ENCODE peak calls at places on chromosomes 2 and 18, in five cellular contexts. One of them, this sample, is unnamed.
A peak's percentile ranks its signal among the peaks of the same experiment; 100 is the strongest.

GRCh38 chr2:150710916-150711315 is 223.4 kb upstream of the RND3 start:
- DNase-seq in MM.1S: no peak
- DNase-seq in lower lobe of right lung: no peak
- DNase-seq in adrenal gland: no peak
- DNase-seq in pancreas: no peak
- DNase-seq in this sample: no peak

GRCh38 chr2:25376750-25377621 is 35.3 kb upstream of the DNMT3A start:
- DNase-seq in MM.1S: peak; percentile 97
- DNase-seq in lower lobe of right lung: peak; percentile 89
- DNase-seq in adrenal gland: peak; percentile 78
- DNase-seq in pancreas: peak; percentile 90
- DNase-seq in this sample: peak; percentile 82

GRCh38 chr2:63194175-63194574 is 143.5 kb downstream of the OTX1 start:
- DNase-seq in MM.1S: no peak
- DNase-seq in lower lobe of right lung: no peak
- DNase-seq in adrenal gland: no peak
- DNase-seq in pancreas: no peak
- DNase-seq in this sample: no peak

GRCh38 chr2:187917535-187917934 is 363.3 kb upstream of the TFPI start:
- DNase-seq in MM.1S: no peak
- DNase-seq in lower lobe of right lung: no peak
- DNase-seq in adrenal gland: no peak
- DNase-seq in pancreas: no peak
- DNase-seq in this sample: no peak

GRCh38 chr2:30261695-30262211 is 30.4 kb downstream of the LBH start:
- DNase-seq in MM.1S: no peak
- DNase-seq in lower lobe of right lung: no peak
- DNase-seq in adrenal gland: no peak
- DNase-seq in pancreas: no peak
- DNase-seq in this sample: no peak

GRCh38 chr2:51953931-51954330 is 922.0 kb upstream of the NRXN1 start:
- DNase-seq in MM.1S: no peak
- DNase-seq in lower lobe of right lung: no peak
- DNase-seq in adrenal gland: no peak
- DNase-seq in pancreas: no peak
- DNase-seq in this sample: no peak

GRCh38 chr2:43714164-43714563 is 37.9 kb upstream of the C1GALT1C1L start:
- DNase-seq in MM.1S: no peak
- DNase-seq in lower lobe of right lung: no peak
- DNase-seq in adrenal gland: no peak
- DNase-seq in pancreas: no peak
- DNase-seq in this sample: no peak

GRCh38 chr18:50644807-50645206 is 84.9 kb downstream of the MAPK4 start:
- DNase-seq in MM.1S: no peak
- DNase-seq in lower lobe of right lung: no peak
- DNase-seq in adrenal gland: no peak
- DNase-seq in pancreas: no peak
- DNase-seq in this sample: no peak

GRCh38 chr2:86704482-86704971 is 15.6 kb upstream of the RMND5A start:
- DNase-seq in MM.1S: no peak
- DNase-seq in lower lobe of right lung: no peak
- DNase-seq in adrenal gland: no peak
- DNase-seq in pancreas: peak; percentile 64
- DNase-seq in this sample: no peak

GRCh38 chr18:11411021-11411420 is 198.4 kb upstream of the SLC35G4 start:
- DNase-seq in MM.1S: no peak
- DNase-seq in lower lobe of right lung: no peak
- DNase-seq in adrenal gland: no peak
- DNase-seq in pancreas: no peak
- DNase-seq in this sample: no peak

GRCh38 chr2:898319-898718 is 52.3 kb upstream of the SNTG2 start:
- DNase-seq in MM.1S: no peak
- DNase-seq in lower lobe of right lung: no peak
- DNase-seq in adrenal gland: no peak
- DNase-seq in pancreas: no peak
- DNase-seq in this sample: no peak

GRCh38 chr18:8890957-8891464 is 185.7 kb downstream of the MTCL1 start:
- DNase-seq in MM.1S: no peak
- DNase-seq in lower lobe of right lung: no peak
- DNase-seq in adrenal gland: no peak
- DNase-seq in pancreas: no peak
- DNase-seq in this sample: no peak

GRCh38 chr2:127498386-127498785 is 27.9 kb downstream of the IWS1 start:
- DNase-seq in MM.1S: no peak
- DNase-seq in lower lobe of right lung: no peak
- DNase-seq in adrenal gland: no peak
- DNase-seq in pancreas: no peak
- DNase-seq in this sample: no peak

GRCh38 chr2:165067958-165068612 is 112.8 kb upstream of the SLC38A11 start:
- DNase-seq in MM.1S: no peak
- DNase-seq in lower lobe of right lung: no peak
- DNase-seq in adrenal gland: peak; percentile 49
- DNase-seq in pancreas: peak; percentile 12
- DNase-seq in this sample: no peak

GRCh38 chr2:240964854-240965295 is 33.5 kb upstream of the SNED1 start:
- DNase-seq in MM.1S: peak; percentile 23
- DNase-seq in lower lobe of right lung: peak; percentile 46
- DNase-seq in adrenal gland: peak; percentile 19
- DNase-seq in pancreas: peak; percentile 15
- DNase-seq in this sample: no peak

GRCh38 chr2:23541453-23542334 is 156.7 kb downstream of the KLHL29 start:
- DNase-seq in MM.1S: no peak
- DNase-seq in lower lobe of right lung: no peak
- DNase-seq in adrenal gland: peak; percentile 68
- DNase-seq in pancreas: no peak
- DNase-seq in this sample: no peak

GRCh38 chr2:217283505-217283904 is 423.6 kb upstream of the TNP1 start:
- DNase-seq in MM.1S: no peak
- DNase-seq in lower lobe of right lung: no peak
- DNase-seq in adrenal gland: no peak
- DNase-seq in pancreas: no peak
- DNase-seq in this sample: no peak

GRCh38 chr18:48902856-48903601 is 47.7 kb downstream of the SMAD7 start:
- DNase-seq in MM.1S: no peak
- DNase-seq in lower lobe of right lung: no peak
- DNase-seq in adrenal gland: no peak
- DNase-seq in pancreas: no peak
- DNase-seq in this sample: no peak

GRCh38 chr2:121130301-121130850 is 154.6 kb downstream of the TFCP2L1 start:
- DNase-seq in MM.1S: no peak
- DNase-seq in lower lobe of right lung: no peak
- DNase-seq in adrenal gland: no peak
- DNase-seq in pancreas: no peak
- DNase-seq in this sample: no peak

GRCh38 chr2:43542285-43542933 is 53.4 kb downstream of the THADA start:
- DNase-seq in MM.1S: peak; percentile 28
- DNase-seq in lower lobe of right lung: no peak
- DNase-seq in adrenal gland: no peak
- DNase-seq in pancreas: no peak
- DNase-seq in this sample: no peak

GRCh38 chr2:12396699-12397098 is 320.0 kb upstream of the TRIB2 start:
- DNase-seq in MM.1S: no peak
- DNase-seq in lower lobe of right lung: no peak
- DNase-seq in adrenal gland: no peak
- DNase-seq in pancreas: no peak
- DNase-seq in this sample: no peak

GRCh38 chr2:946073-947005 is 4.3 kb upstream of the SNTG2 start:
- DNase-seq in MM.1S: peak; percentile 35
- DNase-seq in lower lobe of right lung: no peak
- DNase-seq in adrenal gland: no peak
- DNase-seq in pancreas: no peak
- DNase-seq in this sample: no peak

GRCh38 chr2:239291505-239292350 is 109.1 kb downstream of the HDAC4 start:
- DNase-seq in MM.1S: no peak
- DNase-seq in lower lobe of right lung: peak; percentile 21
- DNase-seq in adrenal gland: no peak
- DNase-seq in pancreas: no peak
- DNase-seq in this sample: peak; percentile 43

GRCh38 chr18:22385718-22386117 is 32.0 kb downstream of the CTAGE1 start:
- DNase-seq in MM.1S: no peak
- DNase-seq in lower lobe of right lung: no peak
- DNase-seq in adrenal gland: no peak
- DNase-seq in pancreas: no peak
- DNase-seq in this sample: no peak

GRCh38 chr2:101341901-101342624 is 33.6 kb upstream of the RNF149 start:
- DNase-seq in MM.1S: peak; percentile 56
- DNase-seq in lower lobe of right lung: peak; percentile 78
- DNase-seq in adrenal gland: peak; percentile 73
- DNase-seq in pancreas: peak; percentile 74
- DNase-seq in this sample: peak; percentile 77

GRCh38 chr18:46704816-46705215 is 47.8 kb upstream of the LOXHD1 start:
- DNase-seq in MM.1S: no peak
- DNase-seq in lower lobe of right lung: no peak
- DNase-seq in adrenal gland: no peak
- DNase-seq in pancreas: no peak
- DNase-seq in this sample: no peak

GRCh38 chr18:49651033-49651432 is 89.2 kb downstream of the LIPG start:
- DNase-seq in MM.1S: no peak
- DNase-seq in lower lobe of right lung: no peak
- DNase-seq in adrenal gland: no peak
- DNase-seq in pancreas: no peak
- DNase-seq in this sample: peak; percentile 87

GRCh38 chr2:69227717-69228116 is 159.3 kb downstream of the GFPT1 start:
- DNase-seq in MM.1S: no peak
- DNase-seq in lower lobe of right lung: no peak
- DNase-seq in adrenal gland: no peak
- DNase-seq in pancreas: no peak
- DNase-seq in this sample: no peak

GRCh38 chr2:5560981-5561380 is 131.2 kb upstream of the SOX11 start:
- DNase-seq in MM.1S: no peak
- DNase-seq in lower lobe of right lung: no peak
- DNase-seq in adrenal gland: no peak
- DNase-seq in pancreas: no peak
- DNase-seq in this sample: no peak

GRCh38 chr2:98012561-98012979 is 16.8 kb upstream of the TMEM131 start:
- DNase-seq in MM.1S: peak; percentile 70
- DNase-seq in lower lobe of right lung: no peak
- DNase-seq in adrenal gland: no peak
- DNase-seq in pancreas: no peak
- DNase-seq in this sample: no peak

GRCh38 chr18:58842978-58843661 is 21.6 kb upstream of the ZNF532 start:
- DNase-seq in MM.1S: no peak
- DNase-seq in lower lobe of right lung: no peak
- DNase-seq in adrenal gland: no peak
- DNase-seq in pancreas: no peak
- DNase-seq in this sample: no peak

GRCh38 chr2:66080136-66080535 is 354.8 kb upstream of the MEIS1 start:
- DNase-seq in MM.1S: peak; percentile 26
- DNase-seq in lower lobe of right lung: no peak
- DNase-seq in adrenal gland: no peak
- DNase-seq in pancreas: no peak
- DNase-seq in this sample: no peak

GRCh38 chr2:137838255-137839092 is 125.8 kb upstream of the HNMT start:
- DNase-seq in MM.1S: peak; percentile 53
- DNase-seq in lower lobe of right lung: no peak
- DNase-seq in adrenal gland: no peak
- DNase-seq in pancreas: no peak
- DNase-seq in this sample: no peak

GRCh38 chr2:212956665-212957064 is 194.7 kb downstream of the IKZF2 start:
- DNase-seq in MM.1S: no peak
- DNase-seq in lower lobe of right lung: no peak
- DNase-seq in adrenal gland: no peak
- DNase-seq in pancreas: no peak
- DNase-seq in this sample: no peak

GRCh38 chr2:74556831-74557370 is 2.4 kb downstream of the DOK1 start:
- DNase-seq in MM.1S: no peak
- DNase-seq in lower lobe of right lung: no peak
- DNase-seq in adrenal gland: no peak
- DNase-seq in pancreas: no peak
- DNase-seq in this sample: no peak

GRCh38 chr2:32947484-32948143 is 861 bp downstream of the LTBP1 start:
- DNase-seq in MM.1S: peak; percentile 38
- DNase-seq in lower lobe of right lung: no peak
- DNase-seq in adrenal gland: peak; percentile 23
- DNase-seq in pancreas: peak; percentile 32
- DNase-seq in this sample: peak; percentile 50

GRCh38 chr2:61006486-61007105 is 10.9 kb upstream of the PEX13 start:
- DNase-seq in MM.1S: no peak
- DNase-seq in lower lobe of right lung: no peak
- DNase-seq in adrenal gland: no peak
- DNase-seq in pancreas: no peak
- DNase-seq in this sample: no peak

GRCh38 chr2:67733517-67733916 is 329.3 kb downstream of the C1D start:
- DNase-seq in MM.1S: no peak
- DNase-seq in lower lobe of right lung: peak; percentile 48
- DNase-seq in adrenal gland: no peak
- DNase-seq in pancreas: peak; percentile 54
- DNase-seq in this sample: no peak

GRCh38 chr2:234497592-234498023 is 727 bp upstream of the ARL4C start:
- DNase-seq in MM.1S: no peak
- DNase-seq in lower lobe of right lung: no peak
- DNase-seq in adrenal gland: no peak
- DNase-seq in pancreas: no peak
- DNase-seq in this sample: no peak
- TF ChIP-seq CTCF in MM.1S: no peak
- TF ChIP-seq CTCF in lower lobe of right lung: no peak
- TF ChIP-seq CTCF in adrenal gland: no peak
- TF ChIP-seq CTCF in pancreas: no peak
- TF ChIP-seq CTCF in this sample: no peak

DNA sequence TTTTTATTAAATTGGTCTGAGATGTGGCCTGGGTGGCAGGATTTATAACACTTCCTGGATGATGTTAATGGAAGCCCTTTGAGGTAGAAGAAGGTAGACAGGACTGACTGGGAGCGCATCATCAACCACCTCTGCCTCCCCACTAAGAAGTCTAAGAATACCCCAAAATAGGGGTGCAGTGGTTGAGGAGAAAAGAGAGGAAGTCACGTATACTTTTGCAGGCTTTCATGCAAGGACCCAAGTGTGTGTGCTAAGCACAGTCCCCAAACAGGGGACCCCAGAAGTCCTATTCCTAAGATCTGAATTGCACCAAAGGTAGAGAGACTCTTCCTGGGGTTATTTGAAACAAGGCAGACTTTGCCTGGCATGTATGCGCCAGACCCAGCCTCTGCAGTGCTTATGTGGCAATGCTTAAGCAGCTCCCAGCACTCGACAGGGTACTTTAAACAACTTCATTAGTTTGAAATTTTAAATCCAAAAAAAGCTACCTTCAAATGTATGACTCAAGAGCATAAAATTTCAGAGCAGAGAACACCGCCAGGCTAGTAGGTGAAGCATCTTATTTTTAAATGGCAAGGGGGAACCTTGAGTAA is 35.3 kb downstream of the BCL2 start:
- DNase-seq in MM.1S: no peak
- DNase-seq in lower lobe of right lung: no peak
- DNase-seq in adrenal gland: no peak
- DNase-seq in pancreas: no peak
- DNase-seq in this sample: no peak
- H3K36me3 ChIP-seq in MM.1S: peaks cover 4% of the 10 kb centered on the region
- H3K36me3 ChIP-seq in lower lobe of right lung: no peaks in the 10 kb centered on the region
- H3K36me3 ChIP-seq in adrenal gland: no peaks in the 10 kb centered on the region
- H3K36me3 ChIP-seq in pancreas: no peaks in the 10 kb centered on the region
- H3K36me3 ChIP-seq in this sample: no peaks in the 10 kb centered on the region

GRCh38 chr2:26922638-26923466 is 47.6 kb upstream of the MAPRE3 start:
- DNase-seq in MM.1S: peak; percentile 46
- DNase-seq in lower lobe of right lung: no peak
- DNase-seq in adrenal gland: peak; percentile 42
- DNase-seq in pancreas: no peak
- DNase-seq in this sample: no peak
- TF ChIP-seq CTCF in MM.1S: peak; percentile 75
- TF ChIP-seq CTCF in lower lobe of right lung: peak; percentile 47
- TF ChIP-seq CTCF in adrenal gland: peak; percentile 52
- TF ChIP-seq CTCF in pancreas: peak; percentile 30
- TF ChIP-seq CTCF in this sample: peak; percentile 39

GRCh38 chr18:62432176-62432575 is 90.6 kb upstream of the ZCCHC2 start:
- DNase-seq in MM.1S: no peak
- DNase-seq in lower lobe of right lung: no peak
- DNase-seq in adrenal gland: no peak
- DNase-seq in pancreas: no peak
- DNase-seq in this sample: no peak
- H3K36me3 ChIP-seq in MM.1S: no peaks in the 10 kb centered on the region
- H3K36me3 ChIP-seq in lower lobe of right lung: no peaks in the 10 kb centered on the region
- H3K36me3 ChIP-seq in adrenal gland: no peaks in the 10 kb centered on the region
- H3K36me3 ChIP-seq in pancreas: no peaks in the 10 kb centered on the region
- H3K36me3 ChIP-seq in this sample: no peaks in the 10 kb centered on the region

This sample was measured in right lobe of liver.